ENCODE peak calls at places on chromosomes 16 and 17, in four cellular contexts. N is NCI-H524, V is GM23248, T is ELR. G is an unnamed sample.

GRCh38 chr17:752620-753219 is 656 bp upstream of the GEMIN4 start:
- DNase-seq in N (peak), V (peak), T (peak), G (peak)

GRCh38 chr17:56536766-56537165 is 56.7 kb upstream of the NOG start:
- DNase-seq in N (no peak), V (no peak), T (no peak), G (no peak)

GRCh38 chr16:20504418-20504817 is 53.1 kb downstream of the ACSM2A start:
- DNase-seq in T (no peak), V (no peak), N (no peak), G (no peak)

GRCh38 chr16:82010649-82011048 is 621 bp downstream of the SDR42E1 start:
- DNase-seq in V (no peak), N (no peak), T (no peak), G (no peak)

GRCh38 chr17:64940055-64940454 is 20.8 kb upstream of the LRRC37A3 start:
- DNase-seq in N (no peak), T (no peak), V (no peak), G (no peak)

GRCh38 chr17:75124041-75124818 is 7.3 kb downstream of the NT5C start:
- DNase-seq in T (peak), N (no peak), V (peak), G (peak)

GRCh38 chr16:17379121-17379571 is 91.6 kb downstream of the XYLT1 start:
- DNase-seq in T (no peak), V (peak), N (no peak), G (peak)

GRCh38 chr16:1398826-1399581 is 15.5 kb downstream of the UNKL start:
- DNase-seq in V (no peak), T (no peak), N (no peak), G (no peak)

GRCh38 chr17:38729886-38730525 is at the start of gene CISD3:
- DNase-seq in N (peak), V (peak), T (peak), G (peak)

GRCh38 chr16:67155305-67156145 is 4.2 kb downstream of the TRADD start:
- DNase-seq in V (peak), T (peak), N (peak), G (peak)

GRCh38 chr16:89269805-89270665 is 52.5 kb downstream of the ZNF778 start:
- DNase-seq in V (no peak), T (peak), N (no peak), G (no peak)